ENCODE peak calls at places on chromosome 10, in four cellular contexts. V is tibial artery, N is hepatocyte, K is tibial nerve. O is an unnamed sample.

GRCh38 chr10:76285012-76285411 is 853.6 kb downstream of the LRMDA start:
- DNase-seq in V (no peak), N (no peak), K (no peak), O (no peak)

GRCh38 chr10:33478675-33479125 is 144.2 kb upstream of the NRP1 start:
- DNase-seq in K (no peak), N (peak), V (no peak), O (no peak)

GRCh38 chr10:11150255-11150731 is 132.6 kb downstream of the CELF2 start:
- DNase-seq in V (no peak), N (no peak), K (no peak), O (no peak)

GRCh38 chr10:36188461-36188860 is 546.4 kb upstream of the FZD8 start:
- DNase-seq in V (no peak), N (no peak), K (no peak), O (no peak)

GRCh38 chr10:100962346-100963080 is 6.8 kb upstream of the SEMA4G start:
- DNase-seq in N (no peak), V (no peak), K (no peak), O (no peak)

GRCh38 chr10:43267811-43268210 is 946 bp upstream of the RASGEF1A start:
- DNase-seq in K (no peak), N (no peak), V (no peak), O (no peak)

GRCh38 chr10:124164252-124164651 is 70.9 kb upstream of the CHST15 start:
- DNase-seq in V (no peak), N (no peak), K (no peak), O (no peak)

GRCh38 chr10:97192952-97193435 is 7.2 kb upstream of the SLIT1 start:
- DNase-seq in N (no peak), K (no peak), V (no peak), O (no peak)

GRCh38 chr10:58017719-58018367 is 249.9 kb downstream of the IPMK start:
- DNase-seq in N (no peak), K (no peak), V (no peak), O (no peak)

GRCh38 chr10:43390333-43390732 is 18.7 kb downstream of the HNRNPF start:
- DNase-seq in V (no peak), N (no peak), K (no peak), O (no peak)

GRCh38 chr10:132163278-132163765 is 23.4 kb upstream of the DPYSL4 start:
- DNase-seq in K (no peak), N (no peak), V (no peak), O (peak)

GRCh38 chr10:132167976-132168375 is 18.8 kb upstream of the DPYSL4 start:
- DNase-seq in N (no peak), K (no peak), V (no peak), O (no peak)

GRCh38 chr10:127919418-127920191 is 12.7 kb downstream of the PTPRE start:
- DNase-seq in N (no peak), V (no peak), K (no peak), O (no peak)

GRCh38 chr10:49053053-49053997 is 62.0 kb downstream of the VSTM4 start:
- DNase-seq in N (no peak), V (no peak), K (no peak), O (no peak)

GRCh38 chr10:22226599-22226998 is 8.8 kb upstream of the EBLN1 start:
- DNase-seq in V (no peak), N (no peak), K (no peak), O (no peak)

GRCh38 chr10:94192974-94193373 is 169.8 kb downstream of the NOC3L start:
- DNase-seq in K (no peak), N (no peak), V (no peak), O (no peak)

GRCh38 chr10:43958071-43958432 is 309.4 kb upstream of the ZNF32 start:
- DNase-seq in N (no peak), K (no peak), V (no peak), O (no peak)

GRCh38 chr10:69421611-69422308 is 5.0 kb upstream of the TACR2 start:
- DNase-seq in V (no peak), N (peak), K (no peak), O (no peak)

GRCh38 chr10:69389827-69390490 is 26.8 kb downstream of the TACR2 start:
- DNase-seq in N (no peak), K (no peak), V (no peak), O (no peak)

GRCh38 chr10:63103971-63104409 is 29.1 kb upstream of the NRBF2 start:
- DNase-seq in K (no peak), V (no peak), N (no peak), O (no peak)

GRCh38 chr10:68625316-68625921 is 65.3 kb downstream of the TET1 start:
- DNase-seq in N (no peak), K (no peak), V (no peak), O (no peak)

GRCh38 chr10:56537984-56538383 is 176.9 kb upstream of the ZWINT start:
- DNase-seq in V (no peak), K (no peak), N (peak), O (no peak)

GRCh38 chr10:55287346-55287745 is 486.3 kb upstream of the PCDH15 start:
- DNase-seq in N (no peak), K (no peak), V (no peak), O (no peak)

GRCh38 chr10:74011762-74012161 is 13.8 kb downstream of the VCL start:
- DNase-seq in N (peak), K (peak), V (peak), O (no peak)

GRCh38 chr10:131948501-131948900 is 33.2 kb downstream of the BNIP3 start:
- DNase-seq in V (no peak), N (no peak), K (no peak), O (no peak)

GRCh38 chr10:133353988-133354605 is 3.7 kb downstream of the FUOM start:
- DNase-seq in V (no peak), N (no peak), K (no peak), O (no peak)

GRCh38 chr10:2212196-2212719 is 474.9 kb upstream of the ADARB2 start:
- DNase-seq in K (no peak), V (no peak), N (no peak), O (no peak)

GRCh38 chr10:99234067-99234738 is 1.4 kb downstream of the HPSE2 start:
- DNase-seq in N (peak), V (peak), K (peak), O (no peak)

GRCh38 chr10:108244443-108245228 is 1080.1 kb upstream of the SORCS1 start:
- DNase-seq in K (no peak), V (no peak), N (no peak), O (no peak)

GRCh38 chr10:96740579-96741281 is 20.4 kb upstream of the PIK3AP1 start:
- DNase-seq in V (peak), N (no peak), K (peak), O (peak)

GRCh38 chr10:104925232-104925851 is 284.3 kb downstream of the SORCS3 start:
- DNase-seq in K (peak), V (no peak), N (peak), O (no peak)

GRCh38 chr10:88491314-88491713 is 91.8 kb downstream of the RNLS start:
- DNase-seq in K (no peak), V (no peak), N (no peak), O (no peak)

GRCh38 chr10:34137955-34138354 is 677.1 kb downstream of the PARD3 start:
- DNase-seq in N (no peak), V (no peak), K (no peak), O (no peak)

GRCh38 chr10:90658791-90659190 is 199.0 kb downstream of the HTR7 start:
- DNase-seq in N (no peak), K (no peak), V (no peak), O (no peak)
- TF ChIP-seq CTCF in N (no peak), K (no peak), V (no peak), O (no peak)

GRCh38 chr10:15167411-15168295 is 840 bp downstream of the NMT2 start:
- DNase-seq in N (peak), K (peak), V (peak), O (no peak)

GRCh38 chr10:15168781-15169554 is 475 bp upstream of the NMT2 start:
- DNase-seq in K (peak), V (peak), N (peak), O (peak)

GRCh38 chr10:15166325-15166724 is 2.2 kb downstream of the NMT2 start:
- DNase-seq in K (no peak), N (no peak), V (no peak), O (no peak)

GRCh38 chr10:15169555-15170407 is 1.3 kb upstream of the NMT2 start:
- DNase-seq in V (no peak), K (peak), N (no peak), O (no peak)

DNA sequence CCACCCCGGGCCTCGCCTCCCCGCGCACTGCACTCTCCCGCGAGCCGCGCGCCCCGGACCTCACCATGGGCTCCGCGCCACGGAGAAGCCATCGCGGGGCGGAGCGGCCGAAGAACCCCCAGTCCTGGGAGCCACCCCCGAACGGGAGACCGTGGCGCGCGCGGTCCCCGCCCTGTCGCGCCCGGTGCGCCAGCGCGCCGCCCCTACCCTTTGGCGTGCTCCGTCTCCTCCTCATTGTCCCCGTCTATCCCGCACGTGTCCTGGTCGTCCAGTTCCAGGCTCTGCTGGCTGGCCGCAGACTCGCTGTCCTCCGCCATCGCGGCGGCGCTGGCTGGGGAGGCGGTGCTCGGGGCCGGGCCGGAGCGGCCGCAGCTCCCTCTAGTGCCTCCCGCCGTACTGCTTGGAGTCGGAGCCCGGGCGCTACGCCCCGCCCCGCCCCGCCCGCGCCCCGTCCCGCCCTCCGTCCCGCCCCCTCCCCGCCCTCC is at the start of gene NMT2:
- DNase-seq in N (no peak), K (peak), V (peak), O (peak)
- TF ChIP-seq CTCF in N (peak), K (peak), V (peak), O (peak)

GRCh38 chr10:119233123-119233820 is 25.9 kb downstream of the GRK5 start:
- DNase-seq in V (no peak), N (no peak), K (no peak), O (no peak)
- TF ChIP-seq CTCF in V (no peak), N (no peak), K (no peak), O (no peak)

DNA sequence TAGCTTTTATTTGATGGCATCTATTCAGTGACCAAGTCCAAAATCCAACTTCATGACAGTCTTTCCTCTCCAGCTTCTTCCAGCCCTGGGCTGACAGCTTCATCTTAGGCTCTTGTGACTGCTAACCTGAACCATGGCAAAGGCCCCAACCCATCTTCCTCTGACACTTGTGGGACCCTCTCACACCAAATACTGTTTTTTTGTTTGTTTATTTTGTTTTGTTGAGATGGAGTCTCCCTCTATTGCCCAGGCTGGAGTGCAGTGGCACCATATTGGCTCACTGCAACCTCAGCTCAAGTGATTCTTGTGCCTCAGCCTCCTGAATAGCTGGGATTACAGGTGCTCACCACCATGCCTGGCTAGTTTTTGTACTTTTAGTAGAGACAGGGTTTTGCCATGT is 265.2 kb downstream of the GATA3 start:
- DNase-seq in K (no peak), N (no peak), V (no peak), O (no peak)
- TF ChIP-seq CTCF in K (no peak), N (no peak), V (no peak), O (no peak)

GRCh38 chr10:17597386-17597785 is 19.8 kb downstream of the HACD1 start:
- DNase-seq in V (no peak), N (no peak), K (no peak), O (no peak)

DNA sequence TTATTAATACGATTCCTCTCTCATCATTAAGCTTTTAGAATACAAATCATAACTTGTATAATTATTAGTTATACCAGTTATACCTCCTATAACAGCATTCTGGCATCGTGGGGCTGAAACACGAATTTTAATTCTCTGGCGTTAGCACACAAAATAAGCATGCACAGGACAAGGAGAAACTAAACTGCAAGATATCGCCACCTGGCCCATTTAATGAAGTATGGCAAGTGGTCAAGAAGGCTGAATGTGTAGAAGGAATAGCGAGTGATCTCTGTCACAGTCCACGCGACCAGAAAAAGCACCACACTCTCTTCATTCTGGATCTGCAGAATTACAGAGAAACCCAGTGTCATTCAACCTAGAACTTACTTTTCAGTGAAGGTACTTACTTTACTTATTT is 18.1 kb downstream of the HACD1 start:
- DNase-seq in V (no peak), K (no peak), N (peak), O (no peak)
- TF ChIP-seq CTCF in V (no peak), K (no peak), N (peak), O (no peak)

DNA sequence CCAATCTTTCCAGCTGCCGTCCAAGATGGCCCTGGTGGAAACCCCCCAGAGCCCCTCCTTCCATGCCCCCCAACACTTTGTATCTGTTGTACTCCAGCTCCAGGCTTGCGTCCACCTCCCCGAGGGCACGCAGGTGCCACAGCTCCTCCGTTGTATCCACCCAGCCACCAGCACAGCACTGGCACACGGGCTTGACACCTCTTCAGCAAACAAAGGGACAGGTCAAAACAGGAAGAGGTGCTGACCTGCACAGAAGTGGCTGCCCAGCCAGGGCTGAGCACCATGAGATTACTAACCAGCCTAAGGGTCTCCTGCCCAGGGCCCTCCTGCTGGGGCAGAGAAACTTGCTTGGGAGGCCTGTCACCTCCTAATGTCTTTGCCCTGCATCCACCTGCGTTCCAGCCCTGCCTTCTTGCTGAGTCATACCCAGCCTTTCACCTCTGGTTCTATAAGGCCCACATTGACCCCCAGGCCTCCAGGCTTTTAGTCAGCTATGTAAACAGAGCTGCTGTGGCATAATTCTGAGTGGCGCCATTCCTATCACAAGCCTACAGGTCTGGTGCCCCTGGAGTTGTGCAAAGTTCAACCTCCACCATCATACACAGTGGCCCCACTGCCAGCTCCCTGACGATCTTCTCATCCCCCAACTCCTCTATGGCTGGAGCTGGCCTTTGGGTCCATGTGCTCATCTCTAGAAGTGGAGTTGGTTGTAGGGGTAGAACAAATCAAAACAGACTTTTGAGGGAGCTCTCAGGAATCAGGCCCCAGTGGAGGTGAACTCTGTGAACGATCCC is 20.9 kb downstream of the SLC29A3 start:
- DNase-seq in K (no peak), V (no peak), N (peak), O (no peak)
- TF ChIP-seq CTCF in K (no peak), V (no peak), N (no peak), O (no peak)

DNA sequence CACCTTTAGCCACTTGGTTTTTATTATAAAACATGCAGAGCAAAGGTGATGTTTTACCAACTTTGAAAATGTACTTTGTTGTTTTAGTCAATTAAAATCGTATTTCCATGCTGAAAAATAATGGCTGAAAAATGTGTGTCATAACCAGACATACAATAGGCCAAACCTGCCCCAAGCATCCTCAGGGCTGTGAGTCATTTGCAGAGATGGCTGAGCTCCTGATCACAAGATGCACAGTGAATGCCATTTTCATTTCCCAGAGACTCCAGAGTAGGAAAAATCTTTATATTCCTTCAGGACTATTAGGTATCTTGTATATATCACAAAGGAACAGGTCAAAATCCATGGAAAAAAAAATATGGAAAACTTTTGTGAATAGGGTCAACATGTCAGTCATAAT is 87.6 kb upstream of the DKK1 start:
- DNase-seq in N (no peak), V (no peak), K (no peak), O (no peak)
- TF ChIP-seq CTCF in N (no peak), V (no peak), K (no peak), O (no peak)

DNA sequence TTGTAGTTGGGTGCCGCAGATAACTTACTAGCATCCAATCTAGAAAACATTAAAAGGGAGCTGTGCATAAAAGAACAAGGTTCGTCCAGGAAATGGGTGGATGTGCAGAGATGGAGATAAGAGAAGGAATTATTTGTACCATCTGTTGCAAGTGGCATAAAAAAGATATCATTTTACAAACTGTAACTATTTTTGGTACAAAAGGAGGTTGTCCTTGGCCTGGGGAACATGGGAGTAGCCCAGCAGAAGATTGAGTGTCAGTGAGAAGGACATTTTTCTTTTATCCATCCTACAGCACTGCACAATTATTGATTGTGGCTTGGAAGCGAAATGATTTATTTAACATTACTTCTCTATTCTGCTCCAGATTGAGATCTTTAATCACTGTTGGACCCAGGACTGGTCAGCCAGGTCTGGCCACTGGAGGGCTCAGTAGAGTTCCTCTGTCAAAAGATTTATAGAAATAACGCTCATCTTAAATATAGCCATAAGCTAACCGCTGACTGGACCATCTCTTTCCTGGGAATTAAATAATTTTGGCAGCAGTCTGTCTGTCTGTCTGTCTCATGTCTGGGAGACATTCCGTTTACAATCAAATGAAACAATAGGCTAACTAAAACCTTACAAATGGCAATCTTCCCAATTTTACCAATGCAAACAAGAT is 254.1 kb downstream of the KIAA1217 start:
- DNase-seq in K (no peak), V (no peak), N (no peak), O (no peak)
- TF ChIP-seq CTCF in K (no peak), V (no peak), N (peak), O (no peak)

GRCh38 chr10:62005281-62005680 is 103.8 kb downstream of the ARID5B start:
- DNase-seq in V (no peak), N (no peak), K (no peak), O (no peak)
- TF ChIP-seq CTCF in V (no peak), N (no peak), K (no peak), O (no peak)

GRCh38 chr10:121596668-121597503 is 1.4 kb downstream of the FGFR2 start:
- DNase-seq in K (no peak), N (peak), V (peak), O (peak)
- TF ChIP-seq CTCF in K (no peak), N (peak), V (peak), O (peak)

O was measured in dorsolateral prefrontal cortex.